ENCODE peak calls at places on chromosomes 1 and 21, in seven cellular contexts. O, B, D, Z, N, X and H are unnamed samples.

GRCh38 chr1:7356079-7356478 is 415.0 kb upstream of the VAMP3 start:
- DNase-seq in O (no peak), B (no peak), D (no peak), Z (no peak), N (no peak), X (no peak), H (no peak)

GRCh38 chr1:116428600-116428999 is 55.6 kb downstream of the ATP1A1 start:
- DNase-seq in O (no peak), B (no peak), D (no peak), Z (no peak), N (no peak), X (no peak), H (no peak)

GRCh38 chr1:200036616-200037270 is 9.2 kb downstream of the NR5A2 start:
- DNase-seq in O (no peak), B (peak), D (no peak), Z (no peak), N (no peak), X (no peak), H (no peak)

GRCh38 chr1:150562384-150563339 is 13.5 kb downstream of the ADAMTSL4 start:
- DNase-seq in O (peak), B (peak), D (no peak), Z (no peak), N (no peak), X (no peak), H (peak)

GRCh38 chr1:161196521-161197451 is 2.1 kb downstream of the ADAMTS4 start:
- DNase-seq in O (peak), B (peak), D (peak), Z (peak), N (peak), X (no peak), H (no peak)

GRCh38 chr1:214901718-214902117 is 180.8 kb upstream of the KCNK2 start:
- DNase-seq in O (no peak), B (no peak), D (peak), Z (no peak), N (peak), X (no peak), H (no peak)

GRCh38 chr1:7738044-7738443 is 33.1 kb upstream of the VAMP3 start:
- DNase-seq in O (no peak), B (no peak), D (no peak), Z (no peak), N (no peak), X (no peak), H (no peak)

GRCh38 chr1:170296642-170297041 is 150.9 kb downstream of the NTMT2 start:
- DNase-seq in O (no peak), B (no peak), D (no peak), Z (no peak), N (peak), X (no peak), H (no peak)

GRCh38 chr1:34763142-34763781 is 3.7 kb downstream of the GJB4 start:
- DNase-seq in O (no peak), B (peak), D (no peak), Z (no peak), N (peak), X (no peak), H (no peak)

GRCh38 chr1:175129997-175130648 is 62.5 kb downstream of the KIAA0040 start:
- DNase-seq in O (peak), B (peak), D (no peak), Z (no peak), N (no peak), X (no peak), H (no peak)
- TF ChIP-seq CTCF in O (no peak), B (peak), D (no peak), Z (no peak), N (no peak), X (no peak), H (no peak)

GRCh38 chr1:219876798-219877209 is 51.6 kb downstream of the SLC30A10 start:
- DNase-seq in O (no peak), B (peak), D (no peak), Z (no peak), N (no peak), X (no peak), H (no peak)
- TF ChIP-seq CTCF in O (no peak), B (peak), D (no peak), Z (no peak), N (no peak), X (peak), H (no peak)

GRCh38 chr1:2443285-2444137 is 31.1 kb upstream of the PEX10 start:
- DNase-seq in O (no peak), B (peak), D (no peak), Z (no peak), N (no peak), X (no peak), H (no peak)
- TF ChIP-seq CTCF in O (no peak), B (no peak), D (peak), Z (peak), N (peak), X (peak), H (no peak)

DNA sequence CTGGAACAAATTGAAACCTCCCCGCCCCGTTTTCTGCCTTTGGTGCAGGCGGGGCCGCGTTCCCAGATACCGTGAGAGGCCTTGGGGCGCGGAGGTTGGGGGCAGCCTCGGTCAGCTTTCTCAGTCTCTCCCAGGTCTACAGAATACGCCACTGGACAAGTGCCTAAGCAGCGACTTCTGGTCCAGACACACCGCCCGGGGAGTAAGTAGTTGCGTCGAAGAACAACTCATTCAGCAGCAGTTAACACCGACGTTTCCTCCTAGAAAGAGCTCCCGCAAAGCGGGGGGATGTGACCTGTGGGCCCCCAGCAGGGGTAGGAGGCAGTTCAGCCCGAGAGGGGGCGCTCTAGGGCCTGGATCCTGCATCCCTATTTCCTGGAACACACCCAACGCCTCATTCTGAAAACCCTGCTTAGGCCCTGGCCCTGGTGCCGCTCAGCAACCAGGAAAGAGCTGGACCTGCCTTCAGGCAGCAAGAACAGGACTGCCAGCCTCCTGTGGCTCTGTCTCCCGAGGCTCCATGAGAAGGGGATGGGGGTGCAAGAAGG is 6.5 kb upstream of the BARHL2 start:
- DNase-seq in O (no peak), B (peak), D (no peak), Z (no peak), N (no peak), X (no peak), H (no peak)
- TF ChIP-seq CTCF in O (peak), B (peak), D (no peak), Z (peak), N (no peak), X (peak), H (no peak)

GRCh38 chr21:35616090-35616489 is 444.2 kb downstream of the SETD4 start:
- DNase-seq in O (no peak), B (no peak), D (peak), Z (no peak), N (peak), X (no peak), H (no peak)
- TF ChIP-seq CTCF in O (peak), B (no peak), D (peak), Z (peak), N (peak), X (peak), H (no peak)